ENCODE peak calls at places on chromosomes 16 and 17, in five cellular contexts. C, Q, X, J and N are unnamed samples.

GRCh38 chr16:1789643-1790045 is 3.9 kb downstream of the IGFALS start:
- DNase-seq in C (no peak), Q (no peak), X (peak), J (no peak), N (no peak)

GRCh38 chr16:80197790-80198201 is 343.0 kb upstream of the DYNLRB2 start:
- DNase-seq in C (no peak), Q (no peak), X (no peak), J (no peak), N (no peak)

GRCh38 chr17:50665838-50666237 is 31.2 kb downstream of the ABCC3 start:
- DNase-seq in C (no peak), Q (no peak), X (no peak), J (no peak), N (no peak)

GRCh38 chr17:73750975-73751374 is 106.7 kb upstream of the SDK2 start:
- DNase-seq in C (no peak), Q (no peak), X (peak), J (no peak), N (no peak)

GRCh38 chr16:68116256-68116853 is 31.2 kb downstream of the NFATC3 start:
- DNase-seq in C (peak), Q (no peak), X (no peak), J (no peak), N (no peak)

GRCh38 chr16:82990155-82990554 is 363.4 kb downstream of the CDH13 start:
- DNase-seq in C (no peak), Q (no peak), X (no peak), J (no peak), N (no peak)

GRCh38 chr17:42284566-42284965 is 3.7 kb upstream of the STAT5A start:
- DNase-seq in C (no peak), Q (no peak), X (no peak), J (no peak), N (peak)

GRCh38 chr17:63848834-63849689 is 6.6 kb upstream of the SMARCD2 start:
- DNase-seq in C (peak), Q (peak), X (peak), J (peak), N (peak)

GRCh38 chr17:42804918-42805367 is 6.3 kb downstream of the CNTD1 start:
- DNase-seq in C (no peak), Q (no peak), X (peak), J (no peak), N (no peak)

GRCh38 chr16:20844054-20844453 is 37.7 kb downstream of the REXO5 start:
- DNase-seq in C (no peak), Q (no peak), X (no peak), J (no peak), N (no peak)

GRCh38 chr16:89275837-89276720 is 58.6 kb downstream of the ZNF778 start:
- DNase-seq in C (no peak), Q (no peak), X (no peak), J (no peak), N (no peak)

GRCh38 chr16:75567911-75568310 is 1.7 kb downstream of the GABARAPL2 start:
- DNase-seq in C (no peak), Q (no peak), X (no peak), J (no peak), N (no peak)

GRCh38 chr16:8863594-8864424 is 5.0 kb downstream of the CARHSP1 start:
- DNase-seq in C (no peak), Q (no peak), X (peak), J (no peak), N (peak)

GRCh38 chr17:78316867-78317816 is 42.7 kb downstream of the SOCS3 start:
- DNase-seq in C (peak), Q (no peak), X (peak), J (no peak), N (peak)

GRCh38 chr16:77662241-77662640 is 60.1 kb upstream of the NUDT7 start:
- DNase-seq in C (peak), Q (no peak), X (no peak), J (no peak), N (no peak)

GRCh38 chr16:29835926-29836325 is 15.7 kb downstream of the MVP start:
- DNase-seq in C (no peak), Q (no peak), X (no peak), J (no peak), N (no peak)

GRCh38 chr17:4998027-4998665 is 396 bp downstream of the KIF1C start:
- DNase-seq in C (no peak), Q (peak), X (no peak), J (no peak), N (peak)

GRCh38 chr17:79053251-79053925 is 21.2 kb upstream of the ENGASE start:
- DNase-seq in C (no peak), Q (no peak), X (peak), J (no peak), N (no peak)

GRCh38 chr16:22189473-22190168 is 16.5 kb upstream of the EEF2K start:
- DNase-seq in C (no peak), Q (peak), X (no peak), J (peak), N (peak)

GRCh38 chr16:17803625-17804410 is 333.1 kb upstream of the XYLT1 start:
- DNase-seq in C (no peak), Q (no peak), X (no peak), J (no peak), N (no peak)

GRCh38 chr17:10875984-10876555 is 38.2 kb upstream of the PIRT start:
- DNase-seq in C (peak), Q (no peak), X (peak), J (no peak), N (peak)